ENCODE peak calls at places on chromosome 2, in ten cellular contexts. One of them, this sample, is unnamed.

GRCh38 chr2:218271487-218271797 is 1.1 kb downstream of the PNKD start:
- DNase-seq in A549: no peak
- DNase-seq in MM.1S: no peak
- DNase-seq in HCT116: no peak
- DNase-seq in right atrium auricular region: no peak
- DNase-seq in hepatocyte: peak
- DNase-seq in left lung: no peak
- DNase-seq in spleen: no peak
- DNase-seq in astrocyte: no peak
- DNase-seq in Peyer's patch: no peak
- DNase-seq in this sample: no peak

GRCh38 chr2:207478572-207478971 is 51.2 kb upstream of the CREB1 start:
- DNase-seq in HCT116: no peak
- DNase-seq in A549: no peak
- DNase-seq in left lung: no peak
- DNase-seq in spleen: no peak
- DNase-seq in Peyer's patch: no peak
- DNase-seq in astrocyte: no peak
- DNase-seq in hepatocyte: no peak
- DNase-seq in MM.1S: no peak
- DNase-seq in right atrium auricular region: no peak
- DNase-seq in this sample: no peak

GRCh38 chr2:10124538-10125045 is 2.1 kb downstream of the RRM2 start:
- DNase-seq in astrocyte: peak
- DNase-seq in right atrium auricular region: no peak
- DNase-seq in MM.1S: peak
- DNase-seq in hepatocyte: peak
- DNase-seq in HCT116: no peak
- DNase-seq in Peyer's patch: peak
- DNase-seq in spleen: peak
- DNase-seq in A549: peak
- DNase-seq in left lung: no peak
- DNase-seq in this sample: no peak

GRCh38 chr2:83196225-83196624 is 1262.9 kb downstream of the SUCLG1 start:
- DNase-seq in right atrium auricular region: no peak
- DNase-seq in left lung: no peak
- DNase-seq in spleen: no peak
- DNase-seq in A549: peak
- DNase-seq in Peyer's patch: no peak
- DNase-seq in hepatocyte: peak
- DNase-seq in HCT116: peak
- DNase-seq in MM.1S: peak
- DNase-seq in astrocyte: peak
- DNase-seq in this sample: no peak

GRCh38 chr2:675982-676646 is 1.1 kb downstream of the TMEM18 start:
- DNase-seq in spleen: no peak
- DNase-seq in A549: peak
- DNase-seq in astrocyte: peak
- DNase-seq in HCT116: no peak
- DNase-seq in hepatocyte: peak
- DNase-seq in MM.1S: peak
- DNase-seq in right atrium auricular region: no peak
- DNase-seq in left lung: no peak
- DNase-seq in Peyer's patch: no peak
- DNase-seq in this sample: no peak

GRCh38 chr2:117958186-117958585 is 55.7 kb downstream of the CCDC93 start:
- DNase-seq in MM.1S: no peak
- DNase-seq in astrocyte: peak
- DNase-seq in Peyer's patch: no peak
- DNase-seq in hepatocyte: peak
- DNase-seq in A549: peak
- DNase-seq in right atrium auricular region: no peak
- DNase-seq in spleen: no peak
- DNase-seq in left lung: no peak
- DNase-seq in HCT116: no peak
- DNase-seq in this sample: no peak

GRCh38 chr2:20371656-20372055 is 21.0 kb upstream of the PUM2 start:
- DNase-seq in Peyer's patch: no peak
- DNase-seq in MM.1S: no peak
- DNase-seq in spleen: no peak
- DNase-seq in HCT116: no peak
- DNase-seq in left lung: no peak
- DNase-seq in A549: no peak
- DNase-seq in right atrium auricular region: no peak
- DNase-seq in astrocyte: peak
- DNase-seq in hepatocyte: no peak
- DNase-seq in this sample: no peak

GRCh38 chr2:73205611-73206010 is 3.2 kb downstream of the NOTO start:
- DNase-seq in left lung: no peak
- DNase-seq in MM.1S: no peak
- DNase-seq in Peyer's patch: no peak
- DNase-seq in A549: no peak
- DNase-seq in astrocyte: peak
- DNase-seq in HCT116: no peak
- DNase-seq in right atrium auricular region: no peak
- DNase-seq in hepatocyte: no peak
- DNase-seq in spleen: no peak
- DNase-seq in this sample: no peak

GRCh38 chr2:62895632-62896009 is 155.0 kb upstream of the OTX1 start:
- DNase-seq in HCT116: no peak
- DNase-seq in A549: no peak
- DNase-seq in spleen: no peak
- DNase-seq in left lung: no peak
- DNase-seq in right atrium auricular region: no peak
- DNase-seq in hepatocyte: no peak
- DNase-seq in astrocyte: no peak
- DNase-seq in MM.1S: no peak
- DNase-seq in Peyer's patch: no peak
- DNase-seq in this sample: no peak

GRCh38 chr2:219684721-219685689 is 57.6 kb downstream of the SLC4A3 start:
- DNase-seq in MM.1S: peak
- DNase-seq in astrocyte: peak
- DNase-seq in left lung: peak
- DNase-seq in HCT116: peak
- DNase-seq in right atrium auricular region: peak
- DNase-seq in Peyer's patch: peak
- DNase-seq in spleen: peak
- DNase-seq in hepatocyte: peak
- DNase-seq in A549: no peak
- DNase-seq in this sample: peak

GRCh38 chr2:95728878-95729511 is 137.2 kb downstream of the TRIM43 start:
- DNase-seq in astrocyte: peak
- DNase-seq in right atrium auricular region: peak
- DNase-seq in A549: peak
- DNase-seq in HCT116: peak
- DNase-seq in spleen: no peak
- DNase-seq in Peyer's patch: no peak
- DNase-seq in left lung: no peak
- DNase-seq in MM.1S: peak
- DNase-seq in hepatocyte: no peak
- DNase-seq in this sample: no peak

GRCh38 chr2:44510246-44510645 is 148.5 kb downstream of the CAMKMT start:
- DNase-seq in Peyer's patch: no peak
- DNase-seq in spleen: no peak
- DNase-seq in MM.1S: no peak
- DNase-seq in left lung: no peak
- DNase-seq in right atrium auricular region: no peak
- DNase-seq in A549: no peak
- DNase-seq in hepatocyte: no peak
- DNase-seq in HCT116: no peak
- DNase-seq in astrocyte: no peak
- DNase-seq in this sample: no peak

GRCh38 chr2:133591164-133591563 is 22.9 kb upstream of the NCKAP5 start:
- DNase-seq in Peyer's patch: no peak
- DNase-seq in HCT116: no peak
- DNase-seq in spleen: no peak
- DNase-seq in A549: no peak
- DNase-seq in hepatocyte: peak
- DNase-seq in astrocyte: peak
- DNase-seq in left lung: no peak
- DNase-seq in right atrium auricular region: no peak
- DNase-seq in MM.1S: no peak
- DNase-seq in this sample: no peak

GRCh38 chr2:225100269-225100668 is 58.0 kb upstream of the DOCK10 start:
- DNase-seq in astrocyte: peak
- DNase-seq in A549: peak
- DNase-seq in right atrium auricular region: no peak
- DNase-seq in HCT116: no peak
- DNase-seq in hepatocyte: no peak
- DNase-seq in MM.1S: no peak
- DNase-seq in left lung: no peak
- DNase-seq in spleen: no peak
- DNase-seq in Peyer's patch: no peak
- DNase-seq in this sample: no peak

GRCh38 chr2:150153646-150154307 is 333.7 kb downstream of the RND3 start:
- DNase-seq in left lung: no peak
- DNase-seq in Peyer's patch: no peak
- DNase-seq in right atrium auricular region: no peak
- DNase-seq in HCT116: no peak
- DNase-seq in A549: no peak
- DNase-seq in hepatocyte: no peak
- DNase-seq in MM.1S: no peak
- DNase-seq in spleen: no peak
- DNase-seq in astrocyte: no peak
- DNase-seq in this sample: no peak

GRCh38 chr2:235024191-235024611 is 72.4 kb downstream of the SH3BP4 start:
- DNase-seq in MM.1S: no peak
- DNase-seq in HCT116: no peak
- DNase-seq in spleen: no peak
- DNase-seq in left lung: no peak
- DNase-seq in astrocyte: peak
- DNase-seq in A549: no peak
- DNase-seq in Peyer's patch: no peak
- DNase-seq in hepatocyte: no peak
- DNase-seq in right atrium auricular region: no peak
- DNase-seq in this sample: no peak

GRCh38 chr2:12313445-12314118 is 403.2 kb upstream of the TRIB2 start:
- DNase-seq in A549: no peak
- DNase-seq in astrocyte: no peak
- DNase-seq in left lung: no peak
- DNase-seq in hepatocyte: no peak
- DNase-seq in HCT116: no peak
- DNase-seq in Peyer's patch: no peak
- DNase-seq in right atrium auricular region: no peak
- DNase-seq in spleen: no peak
- DNase-seq in MM.1S: no peak
- DNase-seq in this sample: no peak

GRCh38 chr2:54377901-54378493 is 78.1 kb upstream of the SPTBN1 start:
- DNase-seq in spleen: no peak
- DNase-seq in astrocyte: no peak
- DNase-seq in HCT116: no peak
- DNase-seq in right atrium auricular region: no peak
- DNase-seq in left lung: no peak
- DNase-seq in A549: no peak
- DNase-seq in Peyer's patch: no peak
- DNase-seq in MM.1S: no peak
- DNase-seq in hepatocyte: no peak
- DNase-seq in this sample: no peak

GRCh38 chr2:180276733-180277132 is 269.6 kb upstream of the CWC22 start:
- DNase-seq in left lung: no peak
- DNase-seq in astrocyte: no peak
- DNase-seq in Peyer's patch: no peak
- DNase-seq in spleen: peak
- DNase-seq in right atrium auricular region: no peak
- DNase-seq in A549: no peak
- DNase-seq in hepatocyte: no peak
- DNase-seq in MM.1S: no peak
- DNase-seq in HCT116: no peak
- DNase-seq in this sample: no peak
- H3K27ac ChIP-seq in left lung: no peak
- H3K27ac ChIP-seq in astrocyte: no peak
- H3K27ac ChIP-seq in Peyer's patch: no peak
- H3K27ac ChIP-seq in spleen: no peak
- H3K27ac ChIP-seq in right atrium auricular region: no peak
- H3K27ac ChIP-seq in A549: no peak
- H3K27ac ChIP-seq in hepatocyte: no peak
- H3K27ac ChIP-seq in MM.1S: no peak
- H3K27ac ChIP-seq in HCT116: no peak
- H3K27ac ChIP-seq in this sample: no peak

DNA sequence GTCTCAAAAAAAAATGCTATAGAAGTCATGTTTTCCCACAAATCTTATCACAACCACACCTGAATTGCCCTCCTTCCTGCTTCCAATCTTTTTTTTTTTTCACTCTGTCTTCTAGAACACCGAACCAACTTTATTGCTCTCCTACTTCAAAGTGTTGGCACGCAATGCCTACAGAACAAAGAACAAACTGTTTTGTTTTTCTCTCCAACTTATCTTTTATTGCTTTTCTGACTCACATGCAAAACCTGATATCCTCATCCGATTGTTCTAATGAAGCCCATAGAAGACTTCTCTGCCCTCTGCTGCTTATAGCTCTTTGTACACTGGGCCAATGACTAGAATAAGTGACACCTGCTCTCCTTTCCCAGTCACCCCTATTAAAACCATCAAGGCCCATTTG is 602.8 kb downstream of the EPHA4 start:
- DNase-seq in A549: no peak
- DNase-seq in astrocyte: no peak
- DNase-seq in spleen: no peak
- DNase-seq in MM.1S: no peak
- DNase-seq in HCT116: no peak
- DNase-seq in right atrium auricular region: no peak
- DNase-seq in Peyer's patch: no peak
- DNase-seq in left lung: no peak
- DNase-seq in hepatocyte: no peak
- DNase-seq in this sample: no peak
- TF ChIP-seq CTCF in A549: no peak
- TF ChIP-seq CTCF in astrocyte: no peak
- TF ChIP-seq CTCF in spleen: no peak
- TF ChIP-seq CTCF in MM.1S: no peak
- TF ChIP-seq CTCF in HCT116: no peak
- TF ChIP-seq CTCF in right atrium auricular region: no peak
- TF ChIP-seq CTCF in Peyer's patch: no peak
- TF ChIP-seq CTCF in left lung: no peak
- TF ChIP-seq CTCF in hepatocyte: no peak
- TF ChIP-seq CTCF in this sample: no peak

GRCh38 chr2:47034973-47035609 is 119.5 kb upstream of the MCFD2 start:
- DNase-seq in left lung: peak
- DNase-seq in right atrium auricular region: peak
- DNase-seq in A549: no peak
- DNase-seq in spleen: peak
- DNase-seq in astrocyte: peak
- DNase-seq in MM.1S: no peak
- DNase-seq in Peyer's patch: peak
- DNase-seq in HCT116: no peak
- DNase-seq in hepatocyte: peak
- DNase-seq in this sample: no peak
- H3K4me3 ChIP-seq in left lung: no peak
- H3K4me3 ChIP-seq in right atrium auricular region: no peak
- H3K4me3 ChIP-seq in A549: peak
- H3K4me3 ChIP-seq in spleen: no peak
- H3K4me3 ChIP-seq in astrocyte: no peak
- H3K4me3 ChIP-seq in MM.1S: no peak
- H3K4me3 ChIP-seq in Peyer's patch: no peak
- H3K4me3 ChIP-seq in HCT116: no peak
- H3K4me3 ChIP-seq in hepatocyte: no peak
- H3K4me3 ChIP-seq in this sample: no peak

DNA sequence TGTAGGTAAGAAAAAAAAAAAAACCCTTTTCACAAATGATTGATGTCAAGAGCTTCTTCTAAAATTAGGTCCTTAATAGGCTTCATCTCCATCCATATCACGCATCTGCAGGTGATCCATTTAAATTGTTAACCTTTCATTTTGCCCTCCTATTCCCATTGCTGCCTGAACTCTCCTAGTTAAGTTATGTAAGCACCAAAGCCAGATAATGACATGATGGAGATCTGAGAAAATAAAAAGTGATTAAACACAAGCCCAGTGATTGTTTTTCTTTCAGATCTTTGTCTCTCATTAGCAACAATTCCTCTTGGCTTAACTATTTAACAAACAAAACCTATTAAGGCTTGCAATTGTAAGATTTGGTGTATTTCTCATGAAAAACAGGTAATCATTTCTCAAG is 20.0 kb downstream of the LANCL1 start:
- DNase-seq in HCT116: no peak
- DNase-seq in astrocyte: no peak
- DNase-seq in Peyer's patch: no peak
- DNase-seq in left lung: no peak
- DNase-seq in spleen: no peak
- DNase-seq in hepatocyte: no peak
- DNase-seq in MM.1S: no peak
- DNase-seq in right atrium auricular region: no peak
- DNase-seq in A549: no peak
- DNase-seq in this sample: no peak
- H3K27ac ChIP-seq in HCT116: no peak
- H3K27ac ChIP-seq in astrocyte: no peak
- H3K27ac ChIP-seq in Peyer's patch: no peak
- H3K27ac ChIP-seq in left lung: no peak
- H3K27ac ChIP-seq in spleen: no peak
- H3K27ac ChIP-seq in hepatocyte: no peak
- H3K27ac ChIP-seq in MM.1S: no peak
- H3K27ac ChIP-seq in right atrium auricular region: no peak
- H3K27ac ChIP-seq in A549: no peak
- H3K27ac ChIP-seq in this sample: no peak